ENCODE peak calls at places on chromosomes 13 and 19, in five cellular contexts. S, T, M, E and Z are unnamed samples.

GRCh38 chr13:26220575-26220974 is 1.5 kb downstream of the RNF6 start:
- DNase-seq in S (no peak), M (no peak), E (no peak), T (no peak), Z (no peak)

GRCh38 chr13:112881656-112882554 is 87.1 kb upstream of the MCF2L start:
- DNase-seq in E (no peak), T (no peak), M (no peak), S (no peak), Z (no peak)

GRCh38 chr19:13623686-13624405 is 117.6 kb upstream of the CACNA1A start:
- DNase-seq in E (peak), T (no peak), S (no peak), M (no peak), Z (no peak)

GRCh38 chr19:16807416-16808274 is 21.6 kb upstream of the SIN3B start:
- DNase-seq in S (no peak), M (no peak), T (no peak), E (no peak), Z (no peak)

GRCh38 chr19:5369962-5370367 is 29.4 kb upstream of the PTPRS start:
- DNase-seq in E (peak), M (peak), S (peak), T (peak), Z (peak)

GRCh38 chr13:98746968-98747367 is 5.5 kb downstream of the SLC15A1 start:
- DNase-seq in E (no peak), S (no peak), T (no peak), M (no peak), Z (no peak)

GRCh38 chr13:41694902-41695301 is 237.6 kb downstream of the RGCC start:
- DNase-seq in M (no peak), S (peak), E (no peak), T (no peak), Z (peak)

GRCh38 chr19:48329167-48329891 is 4.0 kb downstream of the EMP3 start:
- DNase-seq in M (peak), E (peak), S (peak), T (peak), Z (no peak)

GRCh38 chr19:5534787-5535586 is 32.8 kb downstream of the TINCR start:
- DNase-seq in S (peak), T (no peak), E (no peak), M (no peak), Z (no peak)

GRCh38 chr19:16338470-16339360 is 14.1 kb downstream of the KLF2 start:
- DNase-seq in M (peak), S (no peak), T (no peak), E (no peak), Z (peak)

GRCh38 chr19:16585808-16586476 is 13.7 kb upstream of the SLC35E1 start:
- DNase-seq in T (no peak), E (no peak), M (no peak), S (peak), Z (peak)

GRCh38 chr13:113947321-113948033 is 26.4 kb downstream of the C13orf46 start:
- DNase-seq in M (no peak), E (peak), S (no peak), T (no peak), Z (no peak)

GRCh38 chr19:33815410-33816340 is 19.0 kb downstream of the KCTD15 start:
- DNase-seq in T (no peak), E (no peak), M (no peak), S (no peak), Z (no peak)

GRCh38 chr13:79090552-79091159 is 315.4 kb downstream of the RBM26 start:
- DNase-seq in E (no peak), S (no peak), M (no peak), T (no peak), Z (no peak)

GRCh38 chr19:33771308-33772101 is 25.2 kb upstream of the KCTD15 start:
- DNase-seq in E (peak), M (peak), S (peak), T (no peak), Z (peak)

GRCh38 chr19:40702337-40703012 is 12.0 kb upstream of the NUMBL start:
- DNase-seq in T (no peak), S (no peak), E (peak), M (no peak), Z (no peak)

GRCh38 chr13:59112375-59112774 is 1051.4 kb downstream of the DIAPH3 start:
- DNase-seq in T (no peak), M (no peak), E (peak), S (no peak), Z (no peak)

GRCh38 chr13:27110056-27110746 is 61.4 kb downstream of the USP12 start:
- DNase-seq in T (no peak), E (no peak), S (no peak), M (no peak), Z (no peak)

GRCh38 chr13:112917056-112917664 is 51.9 kb upstream of the MCF2L start:
- DNase-seq in T (no peak), S (no peak), E (no peak), M (no peak), Z (no peak)

GRCh38 chr19:3981736-3982681 is 3.3 kb downstream of the EEF2 start:
- DNase-seq in M (no peak), S (peak), T (no peak), E (no peak), Z (no peak)

GRCh38 chr13:112885782-112886268 is 83.2 kb upstream of the MCF2L start:
- DNase-seq in T (no peak), S (no peak), M (no peak), E (no peak), Z (no peak)

GRCh38 chr19:13832096-13832495 is 36.9 kb downstream of the ZSWIM4 start:
- DNase-seq in T (no peak), M (no peak), S (no peak), E (no peak), Z (no peak)

GRCh38 chr13:44459674-44460073 is 86.0 kb downstream of the SERP2 start:
- DNase-seq in T (no peak), S (no peak), M (no peak), E (no peak), Z (no peak)

GRCh38 chr13:70388935-70389334 is 280.7 kb upstream of the KLHL1 start:
- DNase-seq in M (no peak), E (no peak), S (no peak), T (no peak), Z (no peak)

GRCh38 chr19:41923045-41923788 is 5.0 kb downstream of the ERFL start:
- DNase-seq in T (no peak), M (no peak), S (no peak), E (no peak), Z (no peak)

GRCh38 chr13:49935171-49936084 is 712 bp downstream of the SPRYD7 start:
- DNase-seq in E (peak), M (peak), S (peak), T (peak), Z (no peak)

GRCh38 chr19:23520441-23520840 is 125.2 kb upstream of the ZNF91 start:
- DNase-seq in E (no peak), S (no peak), M (no peak), T (no peak), Z (no peak)

GRCh38 chr19:38266981-38267597 is 2.7 kb downstream of the SPINT2 start:
- DNase-seq in E (no peak), T (no peak), S (no peak), M (no peak), Z (no peak)

GRCh38 chr13:109655206-109655600 is 131.2 kb downstream of the IRS2 start:
- DNase-seq in M (no peak), S (no peak), E (no peak), T (no peak), Z (no peak)